ENCODE peak calls at places on chromosomes 16 and 17, in seven cellular contexts. R, A, X, D, E, N and Q are unnamed samples.

GRCh38 chr16:70252355-70252988 is 732 bp upstream of the EXOSC6 start:
- DNase-seq in R (no peak), A (no peak), X (no peak), D (no peak), E (no peak), N (peak; percentile 19), Q (no peak)

GRCh38 chr17:55773671-55774070 is 22.8 kb downstream of the PCTP start:
- DNase-seq in R (no peak), A (no peak), X (no peak), D (no peak), E (no peak), N (no peak), Q (no peak)

GRCh38 chr17:43832168-43832975 is 574 bp downstream of the MPP3 start:
- DNase-seq in R (no peak), A (no peak), X (peak; percentile 70), D (peak; percentile 74), E (peak; percentile 55), N (peak; percentile 55), Q (no peak)

GRCh38 chr17:58970966-58971575 is 135.6 kb downstream of the TRIM37 start:
- DNase-seq in R (no peak), A (no peak), X (no peak), D (no peak), E (no peak), N (no peak), Q (no peak)

GRCh38 chr17:35991075-35991474 is 4.5 kb upstream of the CCL14 start:
- DNase-seq in R (no peak), A (no peak), X (no peak), D (no peak), E (no peak), N (no peak), Q (no peak)

GRCh38 chr16:31085873-31086628 is 2.7 kb downstream of the PRSS53 start:
- DNase-seq in R (no peak), A (no peak), X (no peak), D (no peak), E (no peak), N (no peak), Q (no peak)

GRCh38 chr17:80441133-80441578 is 26.2 kb downstream of the ENDOV start:
- DNase-seq in R (no peak), A (no peak), X (no peak), D (peak; percentile 34), E (peak; percentile 49), N (peak; percentile 56), Q (peak; percentile 56)

GRCh38 chr17:44990994-44991393 is 22.9 kb upstream of the C1QL1 start:
- DNase-seq in R (no peak), A (no peak), X (no peak), D (no peak), E (no peak), N (no peak), Q (no peak)

GRCh38 chr17:31156326-31156725 is 61.5 kb downstream of the NF1 start:
- DNase-seq in R (no peak), A (no peak), X (no peak), D (no peak), E (peak; percentile 9), N (peak; percentile 48), Q (no peak)

GRCh38 chr17:48451489-48451888 is 21.5 kb upstream of the SKAP1 start:
- DNase-seq in R (no peak), A (no peak), X (no peak), D (no peak), E (no peak), N (no peak), Q (no peak)

GRCh38 chr16:83420206-83420760 is 387.5 kb upstream of the HSBP1 start:
- DNase-seq in R (no peak), A (no peak), X (no peak), D (no peak), E (peak; percentile 53), N (peak; percentile 70), Q (peak; percentile 42)

GRCh38 chr16:72848759-72849664 is 198.9 kb downstream of the ZFHX3 start:
- DNase-seq in R (peak; percentile 43), A (no peak), X (peak; percentile 84), D (peak; percentile 90), E (peak; percentile 96), N (peak; percentile 84), Q (no peak)

GRCh38 chr16:66512589-66513404 is 37.1 kb downstream of the TK2 start:
- DNase-seq in R (no peak), A (no peak), X (no peak), D (no peak), E (peak; percentile 64), N (peak; percentile 79), Q (no peak)

DNA sequence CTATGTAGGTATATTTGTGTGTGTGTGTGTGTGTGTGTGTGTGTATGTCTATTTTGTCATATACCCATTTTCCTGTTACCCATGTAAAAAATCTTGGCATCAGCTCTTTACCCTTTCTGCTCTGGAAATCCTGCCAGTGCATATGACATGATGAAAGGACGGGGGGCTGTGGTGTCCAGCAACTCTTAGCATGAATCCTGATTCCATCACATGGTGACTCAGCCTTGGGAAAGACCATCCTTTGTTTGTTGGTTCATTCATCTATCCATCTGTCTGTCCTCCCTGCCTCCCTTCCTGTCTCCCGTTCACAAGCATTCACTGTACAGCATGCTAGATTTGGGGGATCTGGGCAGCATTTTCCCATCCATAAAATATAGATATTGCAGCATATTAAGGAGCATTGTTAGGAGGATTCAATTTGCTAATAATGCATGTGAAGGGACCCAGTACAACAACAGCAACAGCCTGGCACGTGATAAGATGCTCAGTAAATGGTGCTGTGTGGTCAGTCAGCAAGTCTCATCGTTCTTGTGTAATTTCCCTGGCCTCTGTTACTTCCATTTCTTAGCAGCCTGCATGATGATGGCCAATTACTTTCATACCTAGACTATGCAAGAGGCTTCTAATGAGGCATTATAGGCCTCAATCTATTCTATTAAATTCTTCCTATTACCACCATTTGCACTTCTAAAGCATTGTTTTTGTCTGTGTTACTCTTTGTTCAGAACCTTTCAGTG is 191.0 kb downstream of the PRKCA start:
- DNase-seq in R (no peak), A (no peak), X (no peak), D (no peak), E (peak; percentile 80), N (peak; percentile 83), Q (no peak)
- H3K4me3 ChIP-seq in R (no peak overlapping the region), A (no peak overlapping the region), X (no peak overlapping the region), D (no peak overlapping the region), E (no peak overlapping the region), N (no peak overlapping the region), Q (peak overlapping the region; percentile 2)

GRCh38 chr17:74358696-74359095 is 3.0 kb downstream of the BTBD17 start:
- DNase-seq in R (no peak), A (no peak), X (no peak), D (no peak), E (no peak), N (no peak), Q (no peak)

GRCh38 chr17:74354561-74354960 is 7.1 kb downstream of the BTBD17 start:
- DNase-seq in R (no peak), A (no peak), X (no peak), D (no peak), E (no peak), N (no peak), Q (no peak)

GRCh38 chr17:74355065-74355464 is 6.6 kb downstream of the BTBD17 start:
- DNase-seq in R (no peak), A (no peak), X (no peak), D (no peak), E (no peak), N (no peak), Q (no peak)

GRCh38 chr17:74357466-74357809 is 4.2 kb downstream of the BTBD17 start:
- DNase-seq in R (no peak), A (no peak), X (no peak), D (no peak), E (no peak), N (no peak), Q (no peak)

GRCh38 chr17:74356640-74357465 is 4.8 kb downstream of the BTBD17 start:
- DNase-seq in R (no peak), A (no peak), X (no peak), D (no peak), E (no peak), N (no peak), Q (no peak)
- H3K4me3 ChIP-seq in R (no peak overlapping the region), A (peak overlapping the region; percentile 35), X (no peak overlapping the region), D (peak overlapping the region; percentile 57), E (no peak overlapping the region), N (no peak overlapping the region), Q (no peak overlapping the region)

DNA sequence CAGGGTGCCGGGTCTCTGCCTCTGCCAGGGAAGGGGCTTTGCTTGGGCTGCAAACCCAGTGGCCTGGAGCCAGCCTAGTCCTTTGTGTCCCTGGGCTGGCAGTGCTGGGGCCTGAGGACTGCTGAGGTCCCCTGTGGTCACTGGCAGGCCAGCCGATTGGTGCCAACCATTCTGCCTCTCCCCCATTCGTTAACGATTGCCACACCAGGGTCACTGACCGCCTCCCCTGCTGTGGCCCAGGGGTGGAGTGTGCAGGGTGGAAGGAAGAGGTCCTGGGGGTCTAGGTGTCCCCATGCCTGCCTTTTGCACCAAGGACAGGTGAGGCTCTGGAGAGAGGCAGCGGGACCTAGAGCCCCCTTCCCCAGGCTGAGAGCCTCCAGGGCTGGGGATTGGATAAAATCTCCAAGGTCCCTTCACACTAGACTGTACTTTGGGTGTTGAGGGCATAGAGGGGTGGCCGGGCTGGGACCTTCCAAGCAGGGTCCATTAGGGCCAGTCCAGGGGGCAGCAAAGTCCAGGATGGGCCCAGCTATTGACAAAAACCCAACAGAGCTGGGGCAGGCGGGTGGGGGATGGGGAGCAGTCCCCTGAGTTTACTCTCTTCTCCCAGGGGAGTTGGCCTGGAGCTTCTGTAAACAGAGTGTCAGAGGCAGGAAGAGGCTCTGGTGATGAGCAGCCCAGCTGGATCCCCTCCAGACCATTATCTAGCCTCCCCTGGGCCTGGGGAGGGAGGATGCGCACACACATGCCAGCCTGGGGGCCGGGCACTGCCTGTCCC is 1.1 kb downstream of the VASN start:
- DNase-seq in R (no peak), A (no peak), X (no peak), D (peak; percentile 30), E (peak; percentile 59), N (no peak), Q (no peak)
- H3K4me3 ChIP-seq in R (peak overlapping the region; percentile 35), A (peak overlapping the region; percentile 52), X (no peak overlapping the region), D (peak overlapping the region; percentile 75), E (peak overlapping the region; percentile 95), N (peak overlapping the region; percentile 80), Q (no peak overlapping the region)

GRCh38 chr17:67491678-67492019 is 114.6 kb downstream of the PITPNC1 start:
- DNase-seq in R (no peak), A (no peak), X (no peak), D (no peak), E (no peak), N (no peak), Q (no peak)

GRCh38 chr17:67493811-67494210 is 116.7 kb downstream of the PITPNC1 start:
- DNase-seq in R (no peak), A (no peak), X (no peak), D (no peak), E (no peak), N (no peak), Q (no peak)

GRCh38 chr17:67492824-67493490 is 115.9 kb downstream of the PITPNC1 start:
- DNase-seq in R (no peak), A (no peak), X (no peak), D (no peak), E (no peak), N (peak; percentile 21), Q (no peak)

GRCh38 chr17:67491009-67491677 is 114.1 kb downstream of the PITPNC1 start:
- DNase-seq in R (peak; percentile 82), A (no peak), X (peak; percentile 85), D (peak; percentile 92), E (peak; percentile 96), N (peak; percentile 98), Q (no peak)

DNA sequence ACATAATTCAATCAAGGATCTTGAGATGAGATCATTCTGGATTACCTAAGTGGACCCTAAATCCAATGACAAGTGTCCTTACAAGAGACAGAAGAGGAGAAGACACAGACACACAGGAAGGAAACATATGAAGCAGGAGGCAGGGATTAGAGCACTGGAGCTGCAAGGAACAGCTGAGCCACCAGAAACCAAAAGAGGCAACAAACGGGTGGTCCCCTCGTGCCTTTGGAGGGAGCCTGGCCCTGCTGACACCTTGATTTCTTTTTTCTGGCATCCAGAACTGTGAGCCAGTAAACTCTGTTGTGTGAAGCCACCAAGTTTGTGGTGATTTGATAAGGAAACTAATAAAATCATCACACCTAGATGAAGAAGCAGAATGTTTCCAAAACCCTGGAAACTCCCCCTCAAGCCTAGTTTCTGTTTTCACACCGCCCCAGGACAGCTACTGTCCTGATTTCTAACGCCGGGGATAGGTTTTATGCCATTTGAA is 115.2 kb downstream of the PITPNC1 start:
- DNase-seq in R (no peak), A (no peak), X (no peak), D (no peak), E (no peak), N (no peak), Q (no peak)
- H3K4me3 ChIP-seq in R (no peak overlapping the region), A (no peak overlapping the region), X (no peak overlapping the region), D (peak overlapping the region; percentile 40), E (no peak overlapping the region), N (peak overlapping the region; percentile 23), Q (no peak overlapping the region)